ENCODE peak calls at places on chromosomes 3 and 15, in seven cellular contexts. A, J, O, W, F, I and S are unnamed samples.

GRCh38 chr15:68317281-68318007 is 39.9 kb downstream of the FEM1B start:
- DNase-seq in J (peak), I (no peak), A (no peak), O (no peak), F (no peak), W (no peak), S (no peak)

GRCh38 chr3:148773805-148774204 is 53.8 kb upstream of the CPB1 start:
- DNase-seq in J (no peak), O (no peak), A (no peak), W (no peak), I (no peak), F (no peak), S (no peak)

GRCh38 chr3:97882975-97883598 is 61.3 kb downstream of the CRYBG3 start:
- DNase-seq in W (peak), F (peak), A (no peak), I (no peak), J (no peak), O (no peak), S (peak)

GRCh38 chr3:155232605-155233004 is 60.9 kb downstream of the STRIT1 start:
- DNase-seq in A (peak), O (no peak), I (no peak), J (peak), W (peak), F (peak), S (peak)

GRCh38 chr15:70023769-70024491 is 73.8 kb downstream of the TLE3 start:
- DNase-seq in I (no peak), A (no peak), F (peak), J (peak), O (no peak), W (peak), S (peak)

GRCh38 chr3:194035406-194036138 is 100.4 kb upstream of the HES1 start:
- DNase-seq in O (no peak), F (no peak), J (no peak), I (peak), A (no peak), W (no peak), S (peak)

GRCh38 chr3:44409640-44410410 is 67.6 kb downstream of the ZNF445 start:
- DNase-seq in J (no peak), I (no peak), W (no peak), O (no peak), F (no peak), A (no peak), S (no peak)

GRCh38 chr3:16761576-16761975 is 123.2 kb upstream of the PLCL2 start:
- DNase-seq in W (no peak), J (no peak), I (no peak), O (no peak), A (no peak), F (no peak), S (no peak)

GRCh38 chr3:110968076-110968475 is 103.5 kb upstream of the NECTIN3 start:
- DNase-seq in J (no peak), I (no peak), W (no peak), O (no peak), F (no peak), A (no peak), S (no peak)

GRCh38 chr3:172065534-172065933 is 26.2 kb downstream of the FNDC3B start:
- DNase-seq in F (peak), W (peak), A (no peak), I (peak), J (no peak), O (no peak), S (no peak)

GRCh38 chr3:148379763-148380162 is 317.9 kb upstream of the AGTR1 start:
- DNase-seq in O (no peak), J (no peak), I (no peak), W (peak), A (peak), F (peak), S (no peak)

GRCh38 chr15:38093931-38094330 is 158.7 kb upstream of the SPRED1 start:
- DNase-seq in I (no peak), F (no peak), O (no peak), W (no peak), J (no peak), A (no peak), S (no peak)

GRCh38 chr3:51975857-51976549 is 1.1 kb downstream of the ABHD14A start:
- DNase-seq in A (peak), F (peak), J (peak), W (peak), O (peak), I (peak), S (peak)
- TF ChIP-seq CTCF in A (peak), F (peak), J (no peak), W (no peak), O (peak), I (no peak), S (peak)

DNA sequence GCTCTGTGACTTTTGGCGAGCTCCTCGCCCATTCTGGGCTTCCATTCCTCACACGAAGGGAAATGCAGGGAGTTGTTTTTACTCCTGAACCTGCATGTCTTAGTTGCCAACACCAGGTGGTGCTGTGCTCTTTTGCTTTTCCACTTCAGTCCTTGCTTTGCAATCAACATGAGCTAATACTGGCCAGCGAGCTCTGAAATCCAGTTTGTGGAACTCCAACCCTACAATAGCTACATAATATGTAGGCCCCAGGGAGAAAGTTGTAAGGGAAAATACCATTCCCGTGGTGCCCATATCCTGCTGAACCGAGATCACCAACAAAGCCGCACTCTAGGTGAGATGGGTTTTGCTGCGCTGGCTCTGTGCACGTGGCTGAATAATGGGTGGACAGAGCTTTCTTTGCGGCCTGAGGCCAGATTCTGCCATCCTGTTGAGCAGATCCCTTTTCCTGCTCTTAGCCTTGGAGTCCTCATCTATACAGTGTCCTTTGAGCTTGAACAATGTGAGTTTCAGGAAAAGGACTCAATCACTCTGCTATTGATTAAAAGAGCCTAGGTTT is 25.0 kb downstream of the LSM3 start:
- DNase-seq in I (peak), O (no peak), A (peak), J (peak), F (peak), W (peak), S (peak)
- TF ChIP-seq CTCF in I (peak), O (peak), A (peak), J (peak), F (peak), W (peak), S (peak)

GRCh38 chr3:127569160-127569559 is 21.4 kb downstream of the TPRA1 start:
- DNase-seq in A (no peak), F (no peak), O (no peak), J (no peak), W (no peak), I (no peak), S (no peak)
- TF ChIP-seq CTCF in A (no peak), F (no peak), O (no peak), J (no peak), W (no peak), I (no peak), S (no peak)

GRCh38 chr15:86183765-86184491 is 104.3 kb downstream of the AGBL1 start:
- DNase-seq in A (no peak), I (no peak), W (no peak), O (no peak), F (no peak), J (no peak), S (no peak)

GRCh38 chr15:86178845-86179244 is 99.2 kb downstream of the AGBL1 start:
- DNase-seq in O (no peak), A (peak), W (no peak), F (no peak), I (no peak), J (no peak), S (no peak)
- TF ChIP-seq CTCF in O (no peak), A (peak), W (no peak), F (no peak), I (no peak), J (no peak), S (no peak)